ENCODE peak calls at places on chromosomes 6 and 20, in six cellular contexts. S, P, W, E, J and H are unnamed samples.

GRCh38 chr6:127690092-127690491 is 113.1 kb downstream of the C6orf58 start:
- DNase-seq in S (peak), P (no peak), W (peak), J (no peak), E (no peak), H (no peak)

GRCh38 chr6:21592953-21593352 is 598 bp upstream of the SOX4 start:
- DNase-seq in W (no peak), S (no peak), P (no peak), E (no peak), J (no peak), H (no peak)

GRCh38 chr20:16984481-16984880 is 236.3 kb downstream of the OTOR start:
- DNase-seq in W (no peak), E (no peak), J (no peak), P (no peak), S (no peak), H (no peak)

GRCh38 chr6:47092249-47092648 is 50.1 kb upstream of the ADGRF1 start:
- DNase-seq in E (no peak), P (no peak), S (no peak), W (peak), J (no peak), H (no peak)

GRCh38 chr6:98146656-98147055 is 687.7 kb upstream of the POU3F2 start:
- DNase-seq in E (no peak), P (no peak), W (no peak), S (no peak), J (no peak), H (no peak)

GRCh38 chr6:78132681-78133410 is 480.0 kb downstream of the MEI4 start:
- DNase-seq in E (no peak), S (no peak), W (no peak), P (no peak), J (no peak), H (no peak)

GRCh38 chr6:108736832-108737231 is 111.4 kb upstream of the ARMC2 start:
- DNase-seq in P (no peak), E (no peak), W (peak), J (peak), S (peak), H (peak)

GRCh38 chr6:3825851-3826581 is 23.2 kb upstream of the FAM50B start:
- DNase-seq in P (no peak), S (peak), J (peak), W (peak), E (peak), H (peak)

GRCh38 chr6:165872311-165872710 is 209.3 kb upstream of the PDE10A start:
- DNase-seq in W (no peak), E (no peak), S (no peak), P (no peak), J (no peak), H (no peak)

GRCh38 chr6:149082320-149082719 is 235.2 kb upstream of the TAB2 start:
- DNase-seq in S (peak), J (peak), W (peak), E (peak), P (peak), H (peak)

GRCh38 chr20:44714701-44715494 is at the start of gene CCN5:
- DNase-seq in P (no peak), J (peak), W (peak), S (peak), E (peak), H (peak)

GRCh38 chr20:45044084-45044573 is 56.8 kb downstream of the KCNS1 start:
- DNase-seq in S (peak), P (peak), J (peak), W (peak), E (no peak), H (peak)

GRCh38 chr6:156167289-156168076 is 609.7 kb upstream of the ARID1B start:
- DNase-seq in J (peak), S (peak), W (peak), P (no peak), E (no peak), H (no peak)

GRCh38 chr6:103122766-103123601 is 1729.5 kb downstream of the GRIK2 start:
- DNase-seq in S (peak), J (peak), E (no peak), W (peak), P (peak), H (peak)

GRCh38 chr6:1624848-1625341 is 15.2 kb downstream of the FOXC1 start:
- DNase-seq in W (peak), J (no peak), E (peak), S (no peak), P (no peak), H (no peak)

GRCh38 chr6:13814938-13815575 is 700 bp upstream of the MCUR1 start:
- DNase-seq in E (no peak), W (no peak), S (no peak), J (no peak), P (no peak), H (no peak)

GRCh38 chr20:61543931-61544745 is 292.1 kb downstream of the CDH4 start:
- DNase-seq in S (no peak), P (no peak), W (no peak), J (no peak), E (no peak), H (no peak)

GRCh38 chr6:159701413-159701999 is 8.5 kb upstream of the SOD2 start:
- DNase-seq in P (no peak), E (no peak), S (peak), W (peak), J (no peak), H (peak)

GRCh38 chr6:31888281-31889258 is 8.9 kb downstream of the EHMT2 start:
- DNase-seq in P (peak), J (no peak), W (peak), E (no peak), S (no peak), H (no peak)

GRCh38 chr6:38997128-38997761 is 51.3 kb upstream of the GLP1R start:
- DNase-seq in E (no peak), J (peak), W (peak), S (peak), P (peak), H (no peak)

GRCh38 chr20:10674684-10675455 is 1.1 kb upstream of the JAG1 start:
- DNase-seq in E (peak), S (peak), P (peak), J (peak), W (peak), H (peak)

GRCh38 chr20:2866236-2866635 is 7.0 kb upstream of the PTPRA start:
- DNase-seq in J (no peak), E (no peak), S (no peak), W (no peak), P (no peak), H (no peak)

GRCh38 chr20:40688129-40689099 is 622 bp downstream of the MAFB start:
- DNase-seq in E (peak), W (peak), J (no peak), S (no peak), P (no peak), H (no peak)

GRCh38 chr20:15632680-15633079 is 940.6 kb downstream of the KIF16B start:
- DNase-seq in P (no peak), J (no peak), E (no peak), W (no peak), S (no peak), H (no peak)

GRCh38 chr6:128410584-128410983 is 109.8 kb downstream of the PTPRK start:
- DNase-seq in J (no peak), S (no peak), E (no peak), P (no peak), W (no peak), H (no peak)

GRCh38 chr6:144493035-144493910 is 208.1 kb downstream of the UTRN start:
- DNase-seq in E (no peak), S (no peak), P (no peak), J (no peak), W (no peak), H (no peak)

GRCh38 chr6:3287308-3287707 is 28.6 kb downstream of the PSMG4 start:
- DNase-seq in P (no peak), J (no peak), W (no peak), E (peak), S (no peak), H (no peak)

GRCh38 chr6:115753446-115753845 is 307.2 kb downstream of the FRK start:
- DNase-seq in E (no peak), P (no peak), J (no peak), W (no peak), S (no peak), H (peak)

GRCh38 chr6:63537126-63537958 is 34.9 kb upstream of the LOC128125822 start:
- DNase-seq in P (no peak), W (no peak), E (no peak), S (no peak), J (no peak), H (no peak)

GRCh38 chr6:157695301-157696030 is 127.6 kb upstream of the SNX9 start:
- DNase-seq in J (no peak), W (no peak), P (no peak), S (no peak), E (no peak), H (no peak)

GRCh38 chr6:44039191-44039719 is 88.0 kb downstream of the MRPL14 start:
- DNase-seq in S (no peak), E (no peak), P (no peak), W (no peak), J (no peak), H (no peak)

GRCh38 chr20:57237006-57237953 is 29.2 kb downstream of the BMP7 start:
- DNase-seq in W (peak), J (no peak), P (no peak), S (no peak), E (no peak), H (no peak)

GRCh38 chr6:44698602-44699001 is 311.1 kb downstream of the CDC5L start:
- DNase-seq in S (no peak), E (no peak), P (no peak), J (no peak), W (no peak), H (no peak)

GRCh38 chr20:46232575-46232974 is 75.7 kb downstream of the CDH22 start:
- DNase-seq in S (no peak), P (no peak), E (no peak), J (no peak), W (no peak), H (no peak)